ENCODE peak calls at places on chromosomes 4 and X, in six cellular contexts. K is HCEC 1CT; J is MCF 10A; L is activated T-cell treated with anti-CD3 and anti-CD28 coated beads, Interleukin-2, amount 50 U/mL, for 72 hours; C is adipocyte; X is left colon. E is an unnamed sample.

GRCh38 chr4:73438582-73439215 is 2.7 kb downstream of the AFP start:
- DNase-seq in K (no peak), J (no peak), L (no peak), C (no peak), X (no peak), E (no peak)

GRCh38 chr4:159016527-159017137 is 86.2 kb upstream of the RAPGEF2 start:
- DNase-seq in K (no peak), J (no peak), L (no peak), C (no peak), X (no peak), E (no peak)

GRCh38 chr4:158444621-158445020 is 77.1 kb upstream of the RXFP1 start:
- DNase-seq in K (peak), J (peak), L (no peak), C (peak), X (no peak), E (no peak)

GRCh38 chrX:136752796-136753195 is 27.9 kb downstream of the ARHGEF6 start:
- DNase-seq in K (peak), J (no peak), L (no peak), C (peak), X (no peak), E (no peak)

GRCh38 chrX:44871114-44871645 is 1.8 kb upstream of the KDM6A start:
- DNase-seq in K (no peak), J (no peak), L (no peak), C (no peak), X (peak), E (no peak)

GRCh38 chr4:48796191-48796926 is 16.3 kb upstream of the FRYL start:
- DNase-seq in K (no peak), J (no peak), L (no peak), C (no peak), X (no peak), E (no peak)

GRCh38 chrX:136146614-136147319 is 566 bp upstream of the FHL1 start:
- DNase-seq in K (no peak), J (peak), L (peak), C (peak), X (no peak), E (no peak)

GRCh38 chr4:153520871-153521329 is 54.7 kb downstream of the TMEM131L start:
- DNase-seq in K (no peak), J (no peak), L (no peak), C (no peak), X (no peak), E (no peak)

GRCh38 chrX:123975180-123975579 is 13.7 kb downstream of the STAG2 start:
- DNase-seq in K (no peak), J (no peak), L (no peak), C (peak), X (no peak), E (no peak)

GRCh38 chr4:113339430-113339813 is 290.0 kb downstream of the ANK2 start:
- DNase-seq in K (no peak), J (no peak), L (no peak), C (no peak), X (no peak), E (no peak)

GRCh38 chr4:90057091-90057490 is 70.1 kb upstream of the CCSER1 start:
- DNase-seq in K (no peak), J (no peak), L (no peak), C (no peak), X (no peak), E (no peak)

GRCh38 chrX:44042731-44043130 is 69.5 kb upstream of the NDP start:
- DNase-seq in K (no peak), J (no peak), L (no peak), C (no peak), X (no peak), E (no peak)

GRCh38 chrX:2614911-2615310 is 76.2 kb upstream of the CD99 start:
- DNase-seq in K (peak), J (no peak), L (no peak), C (peak), X (no peak), E (peak)

GRCh38 chrX:44621088-44621487 is 78.4 kb upstream of the FUNDC1 start:
- DNase-seq in K (no peak), J (no peak), L (no peak), C (no peak), X (peak), E (no peak)

E was measured in non-pigmented ciliary epithelial cell.